ENCODE peak calls at places on chromosomes 4 and X, in six cellular contexts. O, B, J, F, I and U are unnamed samples.

GRCh38 chrX:39258331-39258730 is 457.1 kb downstream of the MID1IP1 start:
- DNase-seq in O (no peak), B (no peak), J (no peak), F (no peak), I (peak), U (peak)

GRCh38 chr4:181475781-181476180 is 767.4 kb upstream of the TENM3 start:
- DNase-seq in O (no peak), B (no peak), J (no peak), F (no peak), I (no peak), U (no peak)

GRCh38 chr4:80713409-80713808 is 317.1 kb upstream of the BMP3 start:
- DNase-seq in O (no peak), B (no peak), J (no peak), F (no peak), I (no peak), U (no peak)

GRCh38 chrX:115968436-115969252 is 201.9 kb upstream of the AGTR2 start:
- DNase-seq in O (no peak), B (peak), J (peak), F (no peak), I (no peak), U (peak)

GRCh38 chr4:127965803-127966175 is 583 bp downstream of the ABHD18 start:
- DNase-seq in O (peak), B (peak), J (peak), F (peak), I (peak), U (no peak)

GRCh38 chr4:136927172-136927571 is 605.1 kb downstream of the PCDH18 start:
- DNase-seq in O (no peak), B (peak), J (no peak), F (no peak), I (no peak), U (no peak)

GRCh38 chr4:127138586-127138985 is 494.2 kb upstream of the INTU start:
- DNase-seq in O (no peak), B (no peak), J (no peak), F (no peak), I (no peak), U (no peak)

GRCh38 chr4:75302648-75303047 is 211.6 kb downstream of the RCHY1 start:
- DNase-seq in O (no peak), B (no peak), J (no peak), F (peak), I (no peak), U (no peak)

GRCh38 chr4:147793973-147794690 is 62.2 kb downstream of the ARHGAP10 start:
- DNase-seq in O (no peak), B (no peak), J (no peak), F (no peak), I (no peak), U (no peak)

GRCh38 chr4:57401586-57401985 is 291.4 kb upstream of the IGFBP7 start:
- DNase-seq in O (no peak), B (no peak), J (no peak), F (no peak), I (no peak), U (no peak)

GRCh38 chrX:103488332-103488731 is 31.0 kb downstream of the RAB40A start:
- DNase-seq in O (no peak), B (peak), J (no peak), F (peak), I (no peak), U (peak)

GRCh38 chr4:176755624-176756023 is 37.1 kb downstream of the VEGFC start:
- DNase-seq in O (no peak), B (peak), J (no peak), F (no peak), I (no peak), U (no peak)

GRCh38 chr4:137531121-137531520 is 1.2 kb downstream of the PCDH18 start:
- DNase-seq in O (no peak), B (peak), J (no peak), F (no peak), I (no peak), U (peak)

GRCh38 chr4:61572160-61572559 is 372.0 kb downstream of the ADGRL3 start:
- DNase-seq in O (no peak), B (peak), J (no peak), F (peak), I (no peak), U (no peak)

GRCh38 chr4:156242390-156242789 is 288.7 kb upstream of the CTSO start:
- DNase-seq in O (no peak), B (no peak), J (no peak), F (no peak), I (no peak), U (peak)

GRCh38 chr4:24913099-24913445 is 230 bp upstream of the CCDC149 start:
- DNase-seq in O (no peak), B (no peak), J (no peak), F (no peak), I (no peak), U (no peak)

GRCh38 chr4:112817933-112818921 is 181.3 kb downstream of the LARP7 start:
- DNase-seq in O (peak), B (peak), J (peak), F (peak), I (peak), U (peak)

GRCh38 chrX:68910743-68911142 is 81.9 kb downstream of the EFNB1 start:
- DNase-seq in O (no peak), B (no peak), J (no peak), F (no peak), I (no peak), U (no peak)

GRCh38 chrX:49204709-49205108 is 4.7 kb upstream of the SYP start:
- DNase-seq in O (no peak), B (no peak), J (no peak), F (no peak), I (no peak), U (no peak)

GRCh38 chrX:41863343-41864203 is 59.8 kb downstream of the CASK start:
- DNase-seq in O (no peak), B (no peak), J (no peak), F (no peak), I (no peak), U (no peak)

GRCh38 chr4:134276476-134276875 is 74.9 kb upstream of the PABPC4L start:
- DNase-seq in O (no peak), B (no peak), J (no peak), F (no peak), I (no peak), U (no peak)